ENCODE peak calls at places on chromosomes 6 and 20, in six cellular contexts. J is astrocyte of the cerebellum; V is COR-L47; X is foreskin keratinocyte; Q is stimulated activated naive CD8-positive, alpha-beta T cell treated with anti-CD3 and anti-CD28 coated beads, Interleukin-15, amount 100 ng/mL, for 72 hours; K is activated CD8-positive, alpha-beta memory T cell treated with anti-CD3 and anti-CD28 coated beads, Interleukin-2, amount 50 U/mL, for 4 hours. M is an unnamed sample.

GRCh38 chr6:155142163-155142901 is 121.5 kb upstream of the CLDN20 start:
- DNase-seq in V (no peak), X (no peak), J (no peak), Q (no peak), K (no peak), M (no peak)

GRCh38 chr6:6843057-6843627 is 254.6 kb downstream of the LY86 start:
- DNase-seq in V (no peak), Q (no peak), K (no peak), J (no peak), X (peak), M (no peak)

GRCh38 chr6:4305056-4305455 is 169.7 kb upstream of the ECI2 start:
- DNase-seq in V (no peak), Q (no peak), X (no peak), K (no peak), J (no peak), M (no peak)

GRCh38 chr20:32110173-32110704 is 725 bp downstream of the TM9SF4 start:
- DNase-seq in J (no peak), X (no peak), V (no peak), Q (no peak), K (no peak), M (no peak)

GRCh38 chr20:6828794-6829423 is 61.4 kb downstream of the BMP2 start:
- DNase-seq in X (peak), K (no peak), Q (peak), J (peak), V (peak), M (no peak)

GRCh38 chr20:57030611-57031600 is 235.5 kb downstream of the BMP7 start:
- DNase-seq in V (no peak), Q (no peak), K (no peak), X (no peak), J (peak), M (no peak)

GRCh38 chr20:63574829-63575720 is 1.0 kb upstream of the HELZ2 start:
- DNase-seq in J (no peak), Q (no peak), V (no peak), K (no peak), X (no peak), M (no peak)

GRCh38 chr20:38935285-38935684 is 9.1 kb downstream of the FAM83D start:
- DNase-seq in X (no peak), K (no peak), V (no peak), J (no peak), Q (no peak), M (no peak)

GRCh38 chr6:66851930-66852329 is 1144.9 kb upstream of the EYS start:
- DNase-seq in Q (no peak), K (no peak), V (no peak), X (no peak), J (peak), M (no peak)

GRCh38 chr6:137638926-137639706 is 144.9 kb upstream of the OLIG3 start:
- DNase-seq in J (no peak), K (no peak), Q (no peak), X (no peak), V (no peak), M (no peak)

GRCh38 chr6:52788478-52788877 is 15.1 kb downstream of the GSTA1 start:
- DNase-seq in J (no peak), X (no peak), K (no peak), V (no peak), Q (no peak), M (no peak)

GRCh38 chr20:415820-416322 is 7.8 kb downstream of the RBCK1 start:
- DNase-seq in K (no peak), J (no peak), X (no peak), Q (no peak), V (no peak), M (no peak)

GRCh38 chr6:50098306-50098705 is 48.6 kb upstream of the DEFB112 start:
- DNase-seq in K (no peak), V (no peak), J (no peak), X (no peak), Q (no peak), M (no peak)

GRCh38 chr6:11123978-11124377 is 12.5 kb upstream of the ERVFRD-1 start:
- DNase-seq in J (no peak), X (no peak), K (no peak), V (no peak), Q (no peak), M (no peak)

GRCh38 chr6:67606905-67607828 is 1027.9 kb upstream of the ADGRB3 start:
- DNase-seq in J (peak), X (no peak), K (no peak), Q (no peak), V (peak), M (no peak)

GRCh38 chr6:140256213-140256612 is 881.8 kb upstream of the CITED2 start:
- DNase-seq in V (no peak), J (peak), K (no peak), X (no peak), Q (no peak), M (no peak)

GRCh38 chr6:130944486-130944885 is 117.3 kb downstream of the SMLR1 start:
- DNase-seq in Q (no peak), X (no peak), K (no peak), V (no peak), J (no peak), M (no peak)

GRCh38 chr6:156808287-156808686 is 31.1 kb downstream of the ARID1B start:
- DNase-seq in V (no peak), K (no peak), X (no peak), J (no peak), Q (no peak), M (no peak)

GRCh38 chr6:95365454-95365853 is 211.9 kb upstream of the MANEA start:
- DNase-seq in V (no peak), K (no peak), Q (no peak), J (no peak), X (no peak), M (no peak)

GRCh38 chr20:4375881-4376280 is 345.8 kb upstream of the PRND start:
- DNase-seq in X (peak), J (no peak), V (no peak), K (no peak), Q (no peak), M (no peak)

GRCh38 chr6:41732601-41733348 is 2.6 kb downstream of the TFEB start:
- DNase-seq in V (peak), K (peak), J (no peak), X (peak), Q (peak), M (peak)

GRCh38 chr6:57423468-57423867 is 106.0 kb downstream of the PRIM2 start:
- DNase-seq in X (no peak), J (no peak), K (no peak), V (no peak), Q (no peak), M (no peak)

GRCh38 chr20:36847009-36847709 is 28.8 kb upstream of the TLDC2 start:
- DNase-seq in J (peak), Q (no peak), X (peak), V (no peak), K (no peak), M (no peak)

GRCh38 chr6:119210596-119210995 is 132.1 kb upstream of the FAM184A start:
- DNase-seq in K (no peak), X (no peak), J (no peak), Q (no peak), V (no peak), M (no peak)

GRCh38 chr6:36337814-36338213 is 1.1 kb upstream of the BNIP5 start:
- DNase-seq in X (no peak), J (no peak), Q (no peak), K (no peak), V (no peak), M (no peak)

GRCh38 chr6:36724514-36725385 is 27.1 kb downstream of the RAB44 start:
- DNase-seq in Q (peak), X (peak), J (peak), K (peak), V (peak), M (peak)

GRCh38 chr6:101392561-101393230 is 812 bp upstream of the GRIK2 start:
- DNase-seq in J (no peak), K (no peak), V (no peak), Q (no peak), X (no peak), M (no peak)

GRCh38 chr20:62982124-62983075 is 24.4 kb downstream of the BHLHE23 start:
- DNase-seq in Q (no peak), J (no peak), X (no peak), K (no peak), V (no peak), M (no peak)

GRCh38 chr6:72321741-72322140 is 300.1 kb upstream of the KCNQ5 start:
- DNase-seq in V (no peak), Q (no peak), J (no peak), K (no peak), X (peak), M (no peak)

GRCh38 chr6:10873374-10873773 is 8.5 kb downstream of the GCM2 start:
- DNase-seq in X (peak), J (no peak), Q (no peak), K (no peak), V (no peak), M (no peak)

GRCh38 chr6:134379086-134379485 is 61.2 kb upstream of the SGK1 start:
- DNase-seq in V (no peak), J (no peak), X (peak), K (no peak), Q (peak), M (peak)

GRCh38 chr6:82362868-82363267 is 749 bp upstream of the TPBG start:
- DNase-seq in X (peak), Q (no peak), V (no peak), K (no peak), J (peak), M (no peak)

M was measured in activated T-cell treated with anti-CD3 and anti-CD28 coated beads, Interleukin-2, amount 50 U/mL, for 4 hours.